ENCODE peak calls at places on chromosomes 13 and 19, in four cellular contexts. F, E, A and T are unnamed samples.

GRCh38 chr19:14437578-14438140 is 4.6 kb downstream of the PKN1 start:
- DNase-seq in F (no peak), E (peak), A (no peak), T (no peak)

GRCh38 chr19:34350161-34350561 is 14.8 kb upstream of the GPI start:
- DNase-seq in F (no peak), E (no peak), A (no peak), T (no peak)

GRCh38 chr19:18291590-18292459 is 10.4 kb upstream of the JUND start:
- DNase-seq in F (peak), E (peak), A (peak), T (peak)

GRCh38 chr13:111855786-111856185 is 211.2 kb upstream of the SOX1 start:
- DNase-seq in F (no peak), E (no peak), A (peak), T (no peak)

GRCh38 chr19:5823579-5824281 is 15.8 kb downstream of the FUT6 start:
- DNase-seq in F (no peak), E (peak), A (no peak), T (no peak)

GRCh38 chr13:79482271-79482970 is 1.5 kb downstream of the NDFIP2 start:
- DNase-seq in F (no peak), E (no peak), A (no peak), T (no peak)

GRCh38 chr19:58538257-58539168 is 5.4 kb upstream of the TRIM28 start:
- DNase-seq in F (no peak), E (peak), A (no peak), T (no peak)

GRCh38 chr19:4172861-4173473 is 9.4 kb downstream of the SIRT6 start:
- DNase-seq in F (no peak), E (peak), A (peak), T (no peak)

GRCh38 chr19:35040826-35041547 is 534 bp upstream of the HPN start:
- DNase-seq in F (no peak), E (no peak), A (peak), T (no peak)

GRCh38 chr19:48713864-48714755 is 5.4 kb downstream of the MAMSTR start:
- DNase-seq in F (peak), E (peak), A (peak), T (peak)

GRCh38 chr19:33359581-33359980 is 13.9 kb upstream of the CEBPG start:
- DNase-seq in F (no peak), E (no peak), A (no peak), T (no peak)

GRCh38 chr19:41376241-41376997 is at the start of gene TMEM91:
- DNase-seq in F (no peak), E (no peak), A (peak), T (peak)

GRCh38 chr19:55220525-55220924 is 8.0 kb downstream of the TMEM86B start:
- DNase-seq in F (no peak), E (no peak), A (no peak), T (no peak)

GRCh38 chr19:1279782-1280341 is 4.5 kb downstream of the FAM174C start:
- DNase-seq in F (peak), E (peak), A (peak), T (peak)

GRCh38 chr19:8208119-8208709 is 956 bp upstream of the CERS4 start:
- DNase-seq in F (no peak), E (no peak), A (no peak), T (peak)

GRCh38 chr19:294341-294818 is 3.2 kb upstream of the PLPP2 start:
- DNase-seq in F (no peak), E (peak), A (peak), T (no peak)

GRCh38 chr13:30739646-30740642 is 4.6 kb downstream of the ALOX5AP start:
- DNase-seq in F (no peak), E (peak), A (no peak), T (no peak)

GRCh38 chr19:3383121-3383722 is 16.8 kb downstream of the NFIC start:
- DNase-seq in F (no peak), E (no peak), A (no peak), T (no peak)

GRCh38 chr19:51783373-51783772 is 11.6 kb upstream of the FPR3 start:
- DNase-seq in F (no peak), E (peak), A (no peak), T (peak)

GRCh38 chr19:50493171-50493570 is 16.5 kb upstream of the GARIN5A start:
- DNase-seq in F (no peak), E (no peak), A (no peak), T (no peak)

GRCh38 chr19:1450735-1451669 is 1.1 kb downstream of the APC2 start:
- DNase-seq in F (no peak), E (no peak), A (peak), T (no peak)

GRCh38 chr19:29629836-29630534 is 23.9 kb downstream of the POP4 start:
- DNase-seq in F (no peak), E (no peak), A (no peak), T (no peak)

GRCh38 chr13:98405107-98405571 is 171.8 kb downstream of the STK24 start:
- DNase-seq in F (peak), E (no peak), A (no peak), T (peak)

GRCh38 chr13:29991343-29991742 is 140.9 kb upstream of the UBL3 start:
- DNase-seq in F (no peak), E (peak), A (peak), T (no peak)

GRCh38 chr19:35088514-35088913 is 27.1 kb upstream of the FXYD3 start:
- DNase-seq in F (no peak), E (peak), A (no peak), T (no peak)